ENCODE peak calls at places on chromosomes 12 and 14, in four cellular contexts. D, R, O and G are unnamed samples.

GRCh38 chr12:84698576-84699333 is 213.8 kb downstream of the SLC6A15 start:
- DNase-seq in D (no peak), R (no peak), O (no peak), G (no peak)

GRCh38 chr12:11897923-11898322 is 172.8 kb upstream of the BCL2L14 start:
- DNase-seq in D (no peak), R (no peak), O (no peak), G (no peak)

GRCh38 chr12:100675432-100675831 is 101.9 kb downstream of the GAS2L3 start:
- DNase-seq in D (peak), R (no peak), O (no peak), G (no peak)

GRCh38 chr12:65355461-65355860 is 77.0 kb downstream of the MSRB3 start:
- DNase-seq in D (peak), R (no peak), O (no peak), G (peak)

GRCh38 chr14:92460916-92461579 is 52.5 kb upstream of the RIN3 start:
- DNase-seq in D (peak), R (peak), O (no peak), G (no peak)

GRCh38 chr12:51183816-51184215 is 10.9 kb upstream of the TFCP2 start:
- DNase-seq in D (peak), R (no peak), O (no peak), G (no peak)

GRCh38 chr12:87816186-87816585 is 213.0 kb downstream of the C12orf50 start:
- DNase-seq in D (peak), R (no peak), O (no peak), G (no peak)

GRCh38 chr14:68968051-68968450 is 11.1 kb downstream of the ACTN1 start:
- DNase-seq in D (no peak), R (no peak), O (no peak), G (no peak)

GRCh38 chr14:39275395-39275794 is 41.7 kb downstream of the MIA2 start:
- DNase-seq in D (no peak), R (no peak), O (no peak), G (no peak)

GRCh38 chr14:94365624-94366023 is 22.8 kb downstream of the SERPINA1 start:
- DNase-seq in D (no peak), R (no peak), O (no peak), G (no peak)

GRCh38 chr14:32939254-32940065 is 781 bp downstream of the NPAS3 start:
- DNase-seq in D (peak), R (peak), O (peak), G (peak)

GRCh38 chr12:64716839-64717455 is 42.3 kb downstream of the GNS start:
- DNase-seq in D (no peak), R (no peak), O (no peak), G (no peak)

GRCh38 chr12:111864935-111865334 is 22.9 kb downstream of the MAPKAPK5 start:
- DNase-seq in D (no peak), R (no peak), O (no peak), G (no peak)
- H2BK5ac ChIP-seq in D (no peak), R (no peak), O (no peak), G (no peak)

DNA sequence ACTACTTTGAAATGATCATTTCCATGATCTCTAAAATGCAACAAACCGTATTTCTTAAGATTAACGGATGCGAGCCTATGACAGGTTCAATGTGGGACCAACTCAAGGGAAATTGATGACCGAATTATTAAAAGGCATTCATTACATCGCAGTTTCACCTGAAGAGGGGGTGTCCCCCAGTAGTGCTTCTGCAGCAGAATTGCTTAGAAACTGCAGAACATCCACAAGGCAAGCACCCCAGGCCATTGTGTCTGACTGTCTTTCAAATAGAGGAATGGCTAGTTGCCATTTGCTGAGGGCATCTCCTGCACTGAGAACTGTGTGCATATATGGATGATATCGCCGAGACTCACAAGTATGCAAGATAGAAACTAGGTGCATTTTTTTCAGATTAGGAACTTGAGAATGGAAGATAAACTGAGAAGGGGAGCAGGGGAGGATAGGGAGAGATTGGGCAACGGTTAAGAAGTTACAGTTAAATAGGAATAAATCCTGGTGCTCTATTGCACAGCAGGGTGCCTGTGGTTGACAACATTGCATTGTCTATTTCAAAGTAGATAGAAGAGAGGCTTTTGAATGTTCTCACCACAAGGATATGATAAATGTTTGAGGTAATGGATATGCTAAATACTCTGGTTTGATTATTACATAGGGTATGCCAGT is 234.3 kb upstream of the PLEKHG7 start:
- DNase-seq in D (no peak), R (no peak), O (no peak), G (peak)
- H3K4me2 ChIP-seq in D (no peak), R (no peak), O (no peak), G (no peak)

DNA sequence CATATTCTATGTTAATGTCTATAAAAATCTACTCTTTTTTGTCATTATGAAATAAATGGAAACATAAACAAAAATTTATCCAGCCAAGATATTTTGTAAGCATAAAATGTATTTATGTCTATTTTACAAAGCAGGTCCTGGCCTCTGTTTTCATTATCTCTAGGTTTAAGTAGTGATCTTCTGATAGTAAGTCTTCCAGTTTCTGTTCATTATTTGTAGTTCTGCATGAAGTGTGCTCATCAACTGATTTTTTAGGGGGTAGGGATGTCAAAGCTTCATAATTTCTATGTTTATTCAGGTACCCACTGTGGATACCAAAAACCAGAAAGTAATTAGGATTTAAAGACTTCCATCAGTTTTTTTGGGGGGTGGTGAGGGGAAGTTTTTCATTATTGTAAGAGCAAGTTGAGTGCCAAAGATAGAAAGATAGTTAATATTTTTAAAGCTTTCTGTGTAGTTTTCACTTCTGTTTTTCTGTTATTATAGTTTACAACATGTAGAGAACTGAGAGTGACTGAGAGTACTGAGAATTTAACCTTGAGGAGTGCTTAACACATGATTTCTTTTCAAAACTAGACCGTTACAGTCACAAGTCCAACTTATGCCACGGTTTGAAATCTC is 30.6 kb upstream of the LMO3 start:
- DNase-seq in D (no peak), R (no peak), O (no peak), G (no peak)
- H3K56ac ChIP-seq in D (no peak), R (no peak), O (no peak), G (no peak)

GRCh38 chr12:132444957-132445883 is 44.7 kb upstream of the FBRSL1 start:
- DNase-seq in D (no peak), R (peak), O (peak), G (no peak)
- H2BK5ac ChIP-seq in D (no peak), R (no peak), O (no peak), G (no peak)

GRCh38 chr14:61343991-61344405 is 22.6 kb downstream of the PRKCH start:
- DNase-seq in D (no peak), R (no peak), O (no peak), G (no peak)

GRCh38 chr14:61342941-61343340 is 21.6 kb downstream of the PRKCH start:
- DNase-seq in D (no peak), R (no peak), O (no peak), G (no peak)

GRCh38 chr14:61343471-61343870 is 22.1 kb downstream of the PRKCH start:
- DNase-seq in D (no peak), R (no peak), O (no peak), G (no peak)

GRCh38 chr14:61341275-61342210 is 20.2 kb downstream of the PRKCH start:
- DNase-seq in D (no peak), R (no peak), O (no peak), G (no peak)

GRCh38 chr14:61342486-61342885 is 21.1 kb downstream of the PRKCH start:
- DNase-seq in D (no peak), R (no peak), O (no peak), G (no peak)
- H3K4me2 ChIP-seq in D (no peak), R (no peak), O (no peak), G (no peak)

GRCh38 chr12:19130224-19131019 is 889 bp downstream of the PLEKHA5 start:
- DNase-seq in D (no peak), R (peak), O (peak), G (peak)
- H3K56ac ChIP-seq in D (peak), R (no peak), O (peak), G (peak)

GRCh38 chr12:124344526-124344925 is 49.6 kb downstream of the RFLNA start:
- DNase-seq in D (no peak), R (no peak), O (no peak), G (no peak)

GRCh38 chr12:124345795-124346194 is 50.9 kb downstream of the RFLNA start:
- DNase-seq in D (peak), R (no peak), O (no peak), G (no peak)

GRCh38 chr12:124347335-124347734 is 52.4 kb downstream of the RFLNA start:
- DNase-seq in D (no peak), R (no peak), O (no peak), G (no peak)

GRCh38 chr12:124347805-124348658 is 53.1 kb downstream of the RFLNA start:
- DNase-seq in D (no peak), R (no peak), O (peak), G (no peak)

DNA sequence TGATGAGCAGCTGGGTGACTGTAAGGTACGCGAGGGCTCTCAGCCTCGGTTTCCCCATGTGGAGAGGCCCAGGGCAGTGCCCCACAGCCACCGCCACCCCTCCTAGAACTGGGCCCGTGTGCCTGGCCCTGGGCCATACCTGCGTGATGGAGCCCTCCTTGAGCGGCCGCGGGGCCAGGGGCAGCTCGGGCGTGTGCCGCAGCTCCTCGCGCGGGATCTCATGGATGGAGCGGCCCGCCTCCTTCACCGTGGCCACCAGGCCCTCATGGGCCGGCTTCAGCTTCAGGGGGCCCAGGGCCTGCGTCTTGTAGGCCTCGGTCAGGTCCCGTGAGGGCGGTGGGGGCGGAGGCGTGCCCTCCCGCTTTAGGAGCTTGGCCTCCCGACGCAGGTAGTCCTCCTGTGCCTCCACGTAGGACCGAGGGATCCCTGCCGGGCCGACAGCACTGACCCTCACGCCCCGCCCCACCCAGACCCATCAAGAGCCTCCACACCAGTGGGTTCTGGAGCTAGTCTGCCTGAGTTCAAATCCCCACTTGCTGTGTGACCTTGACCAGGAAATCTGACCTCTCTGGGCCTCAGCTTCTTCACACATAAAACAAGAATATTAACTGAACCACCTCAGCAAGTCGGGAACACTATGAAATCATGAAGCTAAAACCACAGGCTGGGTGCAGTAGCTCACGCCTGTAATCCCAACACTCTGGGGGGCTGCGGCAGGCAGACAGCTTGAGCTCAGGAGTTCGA is 51.7 kb downstream of the RFLNA start:
- DNase-seq in D (no peak), R (no peak), O (no peak), G (no peak)
- H2BK5ac ChIP-seq in D (no peak), R (no peak), O (no peak), G (no peak)